ENCODE peak calls at places on chromosome 20, in seven cellular contexts. One of them, this sample, is unnamed.

GRCh38 chr20:31934491-31934890 is 17.4 kb downstream of the PDRG1 start:
- DNase-seq in mesothelial cell of epicardium: no peak
- DNase-seq in HL-60: no peak
- DNase-seq in cardiac muscle cell: no peak
- DNase-seq in H9: no peak
- DNase-seq in tibial nerve: no peak
- DNase-seq in endothelial cell: no peak
- DNase-seq in this sample: no peak

GRCh38 chr20:60694763-60695162 is 557.3 kb upstream of the CDH4 start:
- DNase-seq in mesothelial cell of epicardium: no peak
- DNase-seq in HL-60: no peak
- DNase-seq in cardiac muscle cell: no peak
- DNase-seq in H9: no peak
- DNase-seq in tibial nerve: no peak
- DNase-seq in endothelial cell: no peak
- DNase-seq in this sample: no peak

GRCh38 chr20:54416770-54417169 is 58.6 kb upstream of the DOK5 start:
- DNase-seq in mesothelial cell of epicardium: no peak
- DNase-seq in HL-60: no peak
- DNase-seq in cardiac muscle cell: no peak
- DNase-seq in H9: no peak
- DNase-seq in tibial nerve: no peak
- DNase-seq in endothelial cell: no peak
- DNase-seq in this sample: no peak

GRCh38 chr20:57717797-57718196 is 8.0 kb upstream of the PMEPA1 start:
- DNase-seq in mesothelial cell of epicardium: no peak
- DNase-seq in HL-60: no peak
- DNase-seq in cardiac muscle cell: no peak
- DNase-seq in H9: no peak
- DNase-seq in tibial nerve: no peak
- DNase-seq in endothelial cell: no peak
- DNase-seq in this sample: no peak

GRCh38 chr20:51319522-51319921 is 223.0 kb downstream of the NFATC2 start:
- DNase-seq in mesothelial cell of epicardium: no peak
- DNase-seq in HL-60: no peak
- DNase-seq in cardiac muscle cell: no peak
- DNase-seq in H9: no peak
- DNase-seq in tibial nerve: no peak
- DNase-seq in endothelial cell: no peak
- DNase-seq in this sample: no peak

GRCh38 chr20:41249371-41249770 is 68.2 kb downstream of the ZHX3 start:
- DNase-seq in mesothelial cell of epicardium: no peak
- DNase-seq in HL-60: no peak
- DNase-seq in cardiac muscle cell: peak; percentile 94
- DNase-seq in H9: no peak
- DNase-seq in tibial nerve: peak; percentile 47
- DNase-seq in endothelial cell: no peak
- DNase-seq in this sample: no peak

GRCh38 chr20:7798176-7798575 is 142.1 kb downstream of the HAO1 start:
- DNase-seq in mesothelial cell of epicardium: no peak
- DNase-seq in HL-60: no peak
- DNase-seq in cardiac muscle cell: peak; percentile 7
- DNase-seq in H9: no peak
- DNase-seq in tibial nerve: no peak
- DNase-seq in endothelial cell: no peak
- DNase-seq in this sample: no peak

GRCh38 chr20:16059841-16060240 is 513.4 kb downstream of the KIF16B start:
- DNase-seq in mesothelial cell of epicardium: no peak
- DNase-seq in HL-60: no peak
- DNase-seq in cardiac muscle cell: no peak
- DNase-seq in H9: no peak
- DNase-seq in tibial nerve: no peak
- DNase-seq in endothelial cell: no peak
- DNase-seq in this sample: no peak

GRCh38 chr20:43846516-43846905 is 68.1 kb upstream of the TOX2 start:
- DNase-seq in mesothelial cell of epicardium: no peak
- DNase-seq in HL-60: no peak
- DNase-seq in cardiac muscle cell: no peak
- DNase-seq in H9: no peak
- DNase-seq in tibial nerve: no peak
- DNase-seq in endothelial cell: no peak
- DNase-seq in this sample: no peak

GRCh38 chr20:58700121-58700780 is 7.7 kb downstream of the NPEPL1 start:
- DNase-seq in mesothelial cell of epicardium: no peak
- DNase-seq in HL-60: no peak
- DNase-seq in cardiac muscle cell: peak; percentile 7
- DNase-seq in H9: no peak
- DNase-seq in tibial nerve: no peak
- DNase-seq in endothelial cell: no peak
- DNase-seq in this sample: no peak

GRCh38 chr20:63744574-63745423 is 5.2 kb downstream of the SLC2A4RG start:
- DNase-seq in mesothelial cell of epicardium: no peak
- DNase-seq in HL-60: no peak
- DNase-seq in cardiac muscle cell: no peak
- DNase-seq in H9: no peak
- DNase-seq in tibial nerve: no peak
- DNase-seq in endothelial cell: no peak
- DNase-seq in this sample: no peak

GRCh38 chr20:25360631-25361286 is 29.9 kb downstream of the ABHD12 start:
- DNase-seq in mesothelial cell of epicardium: peak; percentile 43
- DNase-seq in HL-60: peak; percentile 63
- DNase-seq in cardiac muscle cell: peak; percentile 62
- DNase-seq in H9: no peak
- DNase-seq in tibial nerve: no peak
- DNase-seq in endothelial cell: no peak
- DNase-seq in this sample: no peak

GRCh38 chr20:25486377-25486776 is 78.9 kb downstream of the GINS1 start:
- DNase-seq in mesothelial cell of epicardium: no peak
- DNase-seq in HL-60: no peak
- DNase-seq in cardiac muscle cell: peak; percentile 65
- DNase-seq in H9: no peak
- DNase-seq in tibial nerve: no peak
- DNase-seq in endothelial cell: no peak
- DNase-seq in this sample: no peak

GRCh38 chr20:57265649-57266250 is 691 bp downstream of the BMP7 start:
- DNase-seq in mesothelial cell of epicardium: no peak
- DNase-seq in HL-60: no peak
- DNase-seq in cardiac muscle cell: no peak
- DNase-seq in H9: peak; percentile 50
- DNase-seq in tibial nerve: no peak
- DNase-seq in endothelial cell: peak; percentile 15
- DNase-seq in this sample: peak; percentile 30

GRCh38 chr20:45343445-45343866 is 4.8 kb downstream of the SDC4 start:
- DNase-seq in mesothelial cell of epicardium: no peak
- DNase-seq in HL-60: no peak
- DNase-seq in cardiac muscle cell: no peak
- DNase-seq in H9: no peak
- DNase-seq in tibial nerve: no peak
- DNase-seq in endothelial cell: no peak
- DNase-seq in this sample: peak; percentile 57

GRCh38 chr20:50335866-50336265 is 145.2 kb downstream of the CEBPB start:
- DNase-seq in mesothelial cell of epicardium: no peak
- DNase-seq in HL-60: no peak
- DNase-seq in cardiac muscle cell: no peak
- DNase-seq in H9: no peak
- DNase-seq in tibial nerve: no peak
- DNase-seq in endothelial cell: no peak
- DNase-seq in this sample: no peak

GRCh38 chr20:8152183-8152582 is 20.1 kb downstream of the PLCB1 start:
- DNase-seq in mesothelial cell of epicardium: no peak
- DNase-seq in HL-60: no peak
- DNase-seq in cardiac muscle cell: peak; percentile 63
- DNase-seq in H9: no peak
- DNase-seq in tibial nerve: no peak
- DNase-seq in endothelial cell: no peak
- DNase-seq in this sample: no peak

GRCh38 chr20:54550776-54551396 is 75.5 kb downstream of the DOK5 start:
- DNase-seq in mesothelial cell of epicardium: no peak
- DNase-seq in HL-60: no peak
- DNase-seq in cardiac muscle cell: peak; percentile 25
- DNase-seq in H9: no peak
- DNase-seq in tibial nerve: no peak
- DNase-seq in endothelial cell: no peak
- DNase-seq in this sample: no peak

GRCh38 chr20:4765681-4766080 is 44.0 kb downstream of the PRND start:
- DNase-seq in mesothelial cell of epicardium: no peak
- DNase-seq in HL-60: no peak
- DNase-seq in cardiac muscle cell: no peak
- DNase-seq in H9: no peak
- DNase-seq in tibial nerve: no peak
- DNase-seq in endothelial cell: no peak
- DNase-seq in this sample: no peak

GRCh38 chr20:5945963-5946362 is 4.4 kb downstream of the TRMT6 start:
- DNase-seq in mesothelial cell of epicardium: no peak
- DNase-seq in HL-60: no peak
- DNase-seq in cardiac muscle cell: peak; percentile 26
- DNase-seq in H9: no peak
- DNase-seq in tibial nerve: no peak
- DNase-seq in endothelial cell: no peak
- DNase-seq in this sample: no peak

GRCh38 chr20:13322621-13323020 is 101.5 kb downstream of the ISM1 start:
- DNase-seq in mesothelial cell of epicardium: no peak
- DNase-seq in HL-60: no peak
- DNase-seq in cardiac muscle cell: no peak
- DNase-seq in H9: no peak
- DNase-seq in tibial nerve: no peak
- DNase-seq in endothelial cell: peak; percentile 26
- DNase-seq in this sample: no peak

GRCh38 chr20:13325796-13326340 is 104.8 kb downstream of the ISM1 start:
- DNase-seq in mesothelial cell of epicardium: no peak
- DNase-seq in HL-60: no peak
- DNase-seq in cardiac muscle cell: no peak
- DNase-seq in H9: no peak
- DNase-seq in tibial nerve: no peak
- DNase-seq in endothelial cell: no peak
- DNase-seq in this sample: no peak

GRCh38 chr20:13321416-13321815 is 100.3 kb downstream of the ISM1 start:
- DNase-seq in mesothelial cell of epicardium: no peak
- DNase-seq in HL-60: no peak
- DNase-seq in cardiac muscle cell: no peak
- DNase-seq in H9: no peak
- DNase-seq in tibial nerve: no peak
- DNase-seq in endothelial cell: no peak
- DNase-seq in this sample: no peak

GRCh38 chr20:13322198-13322597 is 101.1 kb downstream of the ISM1 start:
- DNase-seq in mesothelial cell of epicardium: no peak
- DNase-seq in HL-60: no peak
- DNase-seq in cardiac muscle cell: no peak
- DNase-seq in H9: no peak
- DNase-seq in tibial nerve: no peak
- DNase-seq in endothelial cell: no peak
- DNase-seq in this sample: no peak

GRCh38 chr20:13325033-13325432 is 104.0 kb downstream of the ISM1 start:
- DNase-seq in mesothelial cell of epicardium: no peak
- DNase-seq in HL-60: no peak
- DNase-seq in cardiac muscle cell: peak; percentile 41
- DNase-seq in H9: peak; percentile 82
- DNase-seq in tibial nerve: no peak
- DNase-seq in endothelial cell: peak; percentile 34
- DNase-seq in this sample: no peak
- TF ChIP-seq CTCF in mesothelial cell of epicardium: no peak
- TF ChIP-seq CTCF in HL-60: no peak
- TF ChIP-seq CTCF in cardiac muscle cell: peak; percentile 63
- TF ChIP-seq CTCF in H9: peak; percentile 86
- TF ChIP-seq CTCF in tibial nerve: no peak
- TF ChIP-seq CTCF in endothelial cell: peak; percentile 53
- TF ChIP-seq CTCF in this sample: peak; percentile 39

DNA sequence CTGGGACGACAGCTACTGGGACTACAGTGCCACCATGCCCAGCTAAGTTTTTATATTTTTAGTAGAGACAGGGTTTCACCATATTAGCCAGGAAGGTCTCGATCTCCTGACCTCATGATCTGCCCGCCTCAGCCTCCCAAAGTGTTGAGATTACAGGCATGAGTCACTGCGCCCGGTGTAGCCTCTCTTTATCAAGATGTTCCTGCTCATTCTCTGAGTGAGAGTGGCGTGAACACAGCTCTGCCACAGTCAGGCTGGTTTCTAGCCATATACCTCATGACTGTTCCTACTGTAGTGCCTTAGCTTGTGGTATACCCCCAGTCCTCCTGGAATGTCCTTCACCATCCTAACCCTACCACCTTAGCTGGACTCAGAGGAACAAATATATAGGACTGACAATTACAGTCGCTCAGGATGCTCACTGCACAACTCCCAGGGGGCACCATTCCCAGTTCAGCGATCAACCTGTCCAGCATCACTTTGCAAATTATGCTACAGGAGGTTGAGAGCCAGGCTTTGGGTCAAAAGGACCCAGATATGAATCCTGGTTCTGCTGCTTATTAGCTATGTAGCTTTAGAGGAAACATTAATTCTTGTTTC is 86.3 kb downstream of the CHMP4B start:
- DNase-seq in mesothelial cell of epicardium: no peak
- DNase-seq in HL-60: no peak
- DNase-seq in cardiac muscle cell: peak; percentile 44
- DNase-seq in H9: no peak
- DNase-seq in tibial nerve: no peak
- DNase-seq in endothelial cell: peak; percentile 24
- DNase-seq in this sample: no peak
- TF ChIP-seq CTCF in mesothelial cell of epicardium: peak; percentile 42
- TF ChIP-seq CTCF in HL-60: no peak
- TF ChIP-seq CTCF in cardiac muscle cell: no peak
- TF ChIP-seq CTCF in H9: peak; percentile 76
- TF ChIP-seq CTCF in tibial nerve: no peak
- TF ChIP-seq CTCF in endothelial cell: peak; percentile 29
- TF ChIP-seq CTCF in this sample: peak; percentile 52

GRCh38 chr20:35329435-35330139 is 37.4 kb upstream of the FAM83C start:
- DNase-seq in mesothelial cell of epicardium: no peak
- DNase-seq in HL-60: peak; percentile 63
- DNase-seq in cardiac muscle cell: peak; percentile 50
- DNase-seq in H9: peak; percentile 84
- DNase-seq in tibial nerve: no peak
- DNase-seq in endothelial cell: peak; percentile 76
- DNase-seq in this sample: no peak
- TF ChIP-seq CTCF in mesothelial cell of epicardium: no peak
- TF ChIP-seq CTCF in HL-60: peak; percentile 68
- TF ChIP-seq CTCF in cardiac muscle cell: peak; percentile 61
- TF ChIP-seq CTCF in H9: peak; percentile 93
- TF ChIP-seq CTCF in tibial nerve: peak; percentile 23
- TF ChIP-seq CTCF in endothelial cell: peak; percentile 62
- TF ChIP-seq CTCF in this sample: peak; percentile 55

GRCh38 chr20:62581806-62582205 is 60.5 kb upstream of the SLCO4A1 start:
- DNase-seq in mesothelial cell of epicardium: no peak
- DNase-seq in HL-60: no peak
- DNase-seq in cardiac muscle cell: no peak
- DNase-seq in H9: no peak
- DNase-seq in tibial nerve: no peak
- DNase-seq in endothelial cell: no peak
- DNase-seq in this sample: no peak

GRCh38 chr20:62581308-62581707 is 61.0 kb upstream of the SLCO4A1 start:
- DNase-seq in mesothelial cell of epicardium: no peak
- DNase-seq in HL-60: no peak
- DNase-seq in cardiac muscle cell: no peak
- DNase-seq in H9: no peak
- DNase-seq in tibial nerve: no peak
- DNase-seq in endothelial cell: no peak
- DNase-seq in this sample: no peak

GRCh38 chr20:62585571-62585970 is 56.7 kb upstream of the SLCO4A1 start:
- DNase-seq in mesothelial cell of epicardium: no peak
- DNase-seq in HL-60: no peak
- DNase-seq in cardiac muscle cell: no peak
- DNase-seq in H9: no peak
- DNase-seq in tibial nerve: no peak
- DNase-seq in endothelial cell: no peak
- DNase-seq in this sample: no peak

GRCh38 chr20:62584671-62585512 is 57.4 kb upstream of the SLCO4A1 start:
- DNase-seq in mesothelial cell of epicardium: no peak
- DNase-seq in HL-60: no peak
- DNase-seq in cardiac muscle cell: no peak
- DNase-seq in H9: no peak
- DNase-seq in tibial nerve: no peak
- DNase-seq in endothelial cell: no peak
- DNase-seq in this sample: no peak

GRCh38 chr20:62583424-62583920 is 58.8 kb upstream of the SLCO4A1 start:
- DNase-seq in mesothelial cell of epicardium: no peak
- DNase-seq in HL-60: no peak
- DNase-seq in cardiac muscle cell: peak; percentile 10
- DNase-seq in H9: no peak
- DNase-seq in tibial nerve: no peak
- DNase-seq in endothelial cell: no peak
- DNase-seq in this sample: no peak
- TF ChIP-seq CTCF in mesothelial cell of epicardium: no peak
- TF ChIP-seq CTCF in HL-60: no peak
- TF ChIP-seq CTCF in cardiac muscle cell: no peak
- TF ChIP-seq CTCF in H9: peak; percentile 27
- TF ChIP-seq CTCF in tibial nerve: no peak
- TF ChIP-seq CTCF in endothelial cell: no peak
- TF ChIP-seq CTCF in this sample: no peak